ENCODE peak calls at places on chromosomes 16 and 17, in nine cellular contexts. D, S, G, B, P, N, F, M and Q are unnamed samples.

GRCh38 chr17:76199466-76199865 is 40.8 kb downstream of the RNF157 start:
- DNase-seq in D (no peak), S (no peak), G (no peak), B (no peak), P (no peak), N (no peak), F (no peak), M (no peak), Q (no peak)

GRCh38 chr16:74304164-74304834 is 7.7 kb downstream of the PSMD7 start:
- DNase-seq in D (no peak), S (no peak), G (peak), B (no peak), P (no peak), N (no peak), F (no peak), M (no peak), Q (no peak)

GRCh38 chr17:36623281-36623680 is 21.9 kb downstream of the MRM1 start:
- DNase-seq in D (no peak), S (no peak), G (no peak), B (no peak), P (no peak), N (no peak), F (no peak), M (no peak), Q (no peak)

GRCh38 chr17:17019891-17020456 is 22.3 kb upstream of the MPRIP start:
- DNase-seq in D (no peak), S (no peak), G (no peak), B (no peak), P (no peak), N (no peak), F (no peak), M (no peak), Q (no peak)

GRCh38 chr16:88527186-88527936 is 42.8 kb upstream of the ZC3H18 start:
- DNase-seq in D (peak), S (peak), G (peak), B (peak), P (peak), N (peak), F (peak), M (peak), Q (no peak)

GRCh38 chr17:42783062-42783777 is 2.8 kb downstream of the WNK4 start:
- DNase-seq in D (peak), S (no peak), G (peak), B (no peak), P (no peak), N (no peak), F (no peak), M (peak), Q (no peak)

GRCh38 chr16:77897831-77898540 is 109.6 kb downstream of the VAT1L start:
- DNase-seq in D (no peak), S (no peak), G (no peak), B (no peak), P (no peak), N (no peak), F (no peak), M (no peak), Q (no peak)

GRCh38 chr17:35022536-35023063 is 40.9 kb downstream of the RFFL start:
- DNase-seq in D (peak), S (peak), G (peak), B (no peak), P (peak), N (peak), F (peak), M (peak), Q (no peak)

GRCh38 chr17:954431-955164 is 25.0 kb downstream of the NXN start:
- DNase-seq in D (peak), S (peak), G (peak), B (no peak), P (no peak), N (no peak), F (no peak), M (peak), Q (no peak)

GRCh38 chr16:12546918-12547607 is 256.6 kb downstream of the CPPED1 start:
- DNase-seq in D (no peak), S (no peak), G (no peak), B (no peak), P (no peak), N (no peak), F (no peak), M (no peak), Q (no peak)

DNA sequence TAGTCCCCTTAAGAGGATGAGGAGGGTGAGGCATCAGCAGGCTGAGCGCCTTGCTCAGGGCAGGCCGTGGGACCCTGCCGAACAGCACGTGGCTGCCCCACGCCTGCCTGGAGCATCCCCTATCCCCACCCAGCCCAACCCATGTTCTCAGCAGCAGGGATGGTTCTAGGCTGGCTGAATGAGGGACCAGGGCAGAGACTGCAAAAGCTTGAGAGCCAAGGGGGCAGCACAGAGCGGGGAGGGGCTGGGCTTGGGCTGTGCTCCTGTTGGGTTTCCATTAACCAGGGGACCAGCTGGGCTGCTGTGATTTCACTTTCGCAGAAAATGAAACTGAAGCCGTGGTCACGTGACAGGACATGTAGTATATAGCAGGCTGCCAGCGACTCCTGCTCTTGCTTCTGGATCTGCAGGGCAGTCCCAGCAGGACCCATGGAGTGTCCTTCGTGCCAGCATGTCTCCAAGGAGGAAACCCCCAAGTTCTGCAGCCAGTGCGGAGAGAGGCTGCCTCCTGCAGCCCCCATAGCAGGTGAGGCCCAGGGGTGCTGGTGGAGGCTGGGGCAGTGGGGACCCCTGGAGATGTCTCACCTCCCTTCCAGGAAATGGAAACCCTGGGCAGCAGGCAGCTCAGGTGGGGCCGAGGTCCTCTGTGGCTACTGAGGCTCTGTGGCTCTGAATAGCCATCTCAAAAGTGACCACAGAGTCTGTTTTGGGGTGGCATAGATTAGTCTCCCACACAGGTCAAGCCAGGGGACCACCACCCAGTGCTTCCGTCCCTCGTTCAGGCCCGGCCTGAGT is 2.8 kb downstream of the RNF213 start:
- DNase-seq in D (peak), S (peak), G (peak), B (no peak), P (no peak), N (peak), F (peak), M (peak), Q (no peak)
- TF ChIP-seq CTCF in D (peak), S (no peak), G (no peak), B (no peak), P (no peak), N (no peak), F (peak), M (peak), Q (no peak)

DNA sequence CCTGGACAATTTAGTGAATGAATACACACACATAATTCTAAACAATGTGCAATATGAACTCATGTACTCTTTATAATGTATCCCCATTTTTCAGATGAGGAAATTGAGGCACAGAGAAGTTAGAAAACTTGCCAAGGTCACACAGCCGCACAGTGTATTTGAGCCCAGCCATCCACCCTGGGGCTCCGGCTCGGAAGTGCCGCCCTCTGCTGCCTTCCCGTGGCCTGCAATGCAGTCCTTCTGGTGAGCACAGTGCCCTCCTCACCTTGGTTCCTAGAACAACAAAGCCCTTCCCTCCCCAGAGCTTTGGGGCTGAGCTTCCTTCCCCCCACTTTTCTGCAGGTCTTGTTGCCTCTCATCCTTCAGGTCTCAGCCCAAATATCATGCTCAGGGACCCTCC is 63.7 kb downstream of the C16orf78 start:
- DNase-seq in D (no peak), S (no peak), G (no peak), B (no peak), P (no peak), N (no peak), F (no peak), M (no peak), Q (no peak)
- TF ChIP-seq CTCF in D (no peak), S (no peak), G (no peak), B (no peak), P (no peak), N (no peak), F (no peak), M (no peak), Q (no peak)

GRCh38 chr16:25114121-25114520 is 2.6 kb downstream of the LCMT1 start:
- DNase-seq in D (no peak), S (no peak), G (no peak), B (no peak), P (no peak), N (no peak), F (no peak), M (no peak), Q (no peak)
- TF ChIP-seq CTCF in D (no peak), S (no peak), G (no peak), B (no peak), P (no peak), N (no peak), F (no peak), M (no peak), Q (no peak)

GRCh38 chr16:66273644-66274334 is 92.7 kb upstream of the CDH5 start:
- DNase-seq in D (peak), S (no peak), G (peak), B (peak), P (peak), N (no peak), F (no peak), M (no peak), Q (peak)
- TF ChIP-seq CTCF in D (peak), S (no peak), G (peak), B (no peak), P (peak), N (no peak), F (peak), M (no peak), Q (no peak)

GRCh38 chr16:11254913-11255736 is 879 bp downstream of the SOCS1 start:
- DNase-seq in D (peak), S (no peak), G (peak), B (no peak), P (peak), N (peak), F (peak), M (no peak), Q (peak)
- TF ChIP-seq CTCF in D (no peak), S (no peak), G (peak), B (no peak), P (no peak), N (no peak), F (peak), M (no peak), Q (no peak)

GRCh38 chr17:7555320-7555948 is 3.1 kb upstream of the TNFSF13 start:
- DNase-seq in D (no peak), S (no peak), G (no peak), B (no peak), P (no peak), N (no peak), F (no peak), M (no peak), Q (no peak)
- TF ChIP-seq CTCF in D (peak), S (no peak), G (no peak), B (no peak), P (no peak), N (no peak), F (no peak), M (peak), Q (no peak)

GRCh38 chr16:86041205-86041604 is 142.2 kb downstream of the IRF8 start:
- DNase-seq in D (no peak), S (no peak), G (no peak), B (no peak), P (no peak), N (no peak), F (no peak), M (no peak), Q (no peak)
- TF ChIP-seq CTCF in D (no peak), S (no peak), G (no peak), B (no peak), P (no peak), N (no peak), F (no peak), M (no peak), Q (no peak)

DNA sequence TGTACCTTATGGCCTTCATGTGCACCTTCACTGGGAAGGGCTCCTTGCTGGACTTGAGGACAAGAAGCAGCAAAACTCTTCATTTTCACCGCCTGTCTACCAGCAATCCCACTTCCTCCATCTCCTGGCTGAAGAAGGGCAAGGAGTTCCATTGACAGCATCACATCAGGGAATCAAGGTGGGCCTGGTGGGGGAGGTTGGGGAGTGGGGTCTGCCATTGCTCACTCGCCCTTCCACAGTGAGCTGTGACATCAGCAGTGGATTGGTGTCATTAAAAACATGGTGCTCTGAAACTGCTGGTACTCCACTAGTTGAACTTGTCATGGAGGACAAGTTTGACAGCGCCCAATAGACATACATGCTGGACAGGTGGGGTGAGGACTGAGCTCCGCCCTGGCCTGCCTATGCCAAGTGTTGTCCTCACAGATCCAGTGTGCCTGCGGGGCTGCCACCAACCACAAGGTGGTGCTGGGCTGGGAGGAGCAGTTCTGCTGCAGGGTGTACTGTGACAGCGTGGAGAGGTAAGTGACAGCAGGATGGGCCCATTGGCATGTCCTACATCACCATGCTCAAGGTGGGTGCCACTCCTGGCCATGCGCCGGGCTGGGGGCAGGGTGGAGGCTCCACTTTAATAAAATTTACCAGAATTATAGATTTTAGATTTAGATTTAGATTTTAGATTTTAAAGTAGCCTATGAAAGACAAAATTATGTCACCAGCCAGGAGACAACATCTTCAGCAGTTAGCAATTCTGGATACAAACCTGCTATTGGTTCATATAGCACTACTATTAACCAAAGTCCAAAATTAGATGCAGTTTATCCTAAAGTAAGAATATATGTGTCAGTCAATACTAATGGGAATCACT is 1729.1 kb downstream of the TP53TG3F start:
- DNase-seq in D (no peak), S (no peak), G (no peak), B (no peak), P (no peak), N (no peak), F (no peak), M (no peak), Q (no peak)
- TF ChIP-seq CTCF in D (no peak), S (no peak), G (no peak), B (no peak), P (no peak), N (no peak), F (no peak), M (no peak), Q (no peak)